ENCODE peak calls at places on chromosomes 12 and 14, in seven cellular contexts. K, N, P, D, Y, W and S are unnamed samples.

GRCh38 chr14:70741482-70741881 is 67.8 kb downstream of the MAP3K9 start:
- DNase-seq in W (no peak), D (no peak), Y (no peak), P (no peak), K (no peak), N (no peak), S (no peak)

GRCh38 chr12:122190842-122191668 is 8.1 kb downstream of the LRRC43 start:
- DNase-seq in W (peak; percentile 48), N (no peak), Y (no peak), P (peak; percentile 40), K (peak; percentile 74), D (peak; percentile 62), S (peak; percentile 35)

GRCh38 chr14:22852940-22853767 is 16.8 kb downstream of the MMP14 start:
- DNase-seq in P (peak; percentile 84), K (peak; percentile 87), Y (peak; percentile 53), N (peak; percentile 99), D (peak; percentile 92), W (peak; percentile 90), S (peak; percentile 25)

GRCh38 chr12:107475900-107476299 is 209.7 kb upstream of the PWP1 start:
- DNase-seq in Y (no peak), N (no peak), W (no peak), P (no peak), K (no peak), D (no peak), S (no peak)

GRCh38 chr12:69497308-69498026 is 27.3 kb downstream of the FRS2 start:
- DNase-seq in P (no peak), N (no peak), K (no peak), D (peak; percentile 55), Y (no peak), W (no peak), S (no peak)

GRCh38 chr12:47268501-47269459 is 189.0 kb upstream of the AMIGO2 start:
- DNase-seq in P (no peak), W (no peak), D (no peak), Y (no peak), N (no peak), K (no peak), S (no peak)

GRCh38 chr12:30796891-30797371 is 42.2 kb upstream of the CAPRIN2 start:
- DNase-seq in N (no peak), K (no peak), D (peak; percentile 31), Y (no peak), W (no peak), P (peak; percentile 33), S (no peak)

GRCh38 chr14:69077841-69078240 is 75.1 kb downstream of the DCAF5 start:
- DNase-seq in K (no peak), W (no peak), N (no peak), D (peak; percentile 68), Y (no peak), P (peak; percentile 90), S (no peak)

GRCh38 chr14:72737560-72737943 is 156.3 kb downstream of the DPF3 start:
- DNase-seq in D (no peak), P (peak; percentile 47), W (no peak), Y (no peak), K (peak; percentile 87), N (no peak), S (no peak)

GRCh38 chr12:57845478-57846284 is 848 bp downstream of the CTDSP2 start:
- DNase-seq in W (peak; percentile 79), K (peak; percentile 87), Y (no peak), D (peak; percentile 62), N (peak; percentile 58), P (peak; percentile 40), S (no peak)

GRCh38 chr12:51070004-51070403 is 13.4 kb downstream of the CSRNP2 start:
- DNase-seq in K (no peak), W (no peak), N (peak; percentile 66), P (peak; percentile 46), Y (no peak), D (peak; percentile 60), S (no peak)

GRCh38 chr12:15427913-15428312 is 105.6 kb downstream of the PTPRO start:
- DNase-seq in K (no peak), D (no peak), W (no peak), P (no peak), Y (no peak), N (no peak), S (no peak)

GRCh38 chr12:15423629-15424028 is 101.3 kb downstream of the PTPRO start:
- DNase-seq in K (no peak), N (no peak), P (peak; percentile 27), Y (no peak), W (no peak), D (peak; percentile 2), S (no peak)

DNA sequence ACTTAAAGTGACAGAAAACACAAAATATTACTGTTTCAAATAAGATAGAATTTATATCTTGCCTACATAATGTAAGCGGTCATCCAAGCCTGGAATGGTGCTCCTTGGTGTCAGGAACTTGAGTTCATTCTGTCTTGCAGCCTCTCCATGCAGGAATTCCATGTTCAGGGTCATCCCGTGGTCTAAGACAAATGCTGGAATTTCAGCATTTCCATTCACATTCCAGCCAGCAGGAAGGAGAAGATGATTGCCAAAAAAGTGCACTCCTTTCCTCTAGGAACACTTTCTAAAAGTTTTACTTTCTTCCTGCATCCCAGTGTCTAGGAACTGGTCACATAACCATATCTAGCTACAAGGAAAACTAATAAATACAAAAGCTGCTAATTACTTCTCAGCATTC is 106.3 kb downstream of the PTPRO start:
- DNase-seq in K (no peak), W (no peak), P (peak; percentile 5), D (peak; percentile 0), N (no peak), Y (no peak), S (no peak)
- TF ChIP-seq CTCF in K (no peak), W (no peak), P (peak; percentile 22), D (no peak), N (no peak), Y (no peak), S (no peak)

DNA sequence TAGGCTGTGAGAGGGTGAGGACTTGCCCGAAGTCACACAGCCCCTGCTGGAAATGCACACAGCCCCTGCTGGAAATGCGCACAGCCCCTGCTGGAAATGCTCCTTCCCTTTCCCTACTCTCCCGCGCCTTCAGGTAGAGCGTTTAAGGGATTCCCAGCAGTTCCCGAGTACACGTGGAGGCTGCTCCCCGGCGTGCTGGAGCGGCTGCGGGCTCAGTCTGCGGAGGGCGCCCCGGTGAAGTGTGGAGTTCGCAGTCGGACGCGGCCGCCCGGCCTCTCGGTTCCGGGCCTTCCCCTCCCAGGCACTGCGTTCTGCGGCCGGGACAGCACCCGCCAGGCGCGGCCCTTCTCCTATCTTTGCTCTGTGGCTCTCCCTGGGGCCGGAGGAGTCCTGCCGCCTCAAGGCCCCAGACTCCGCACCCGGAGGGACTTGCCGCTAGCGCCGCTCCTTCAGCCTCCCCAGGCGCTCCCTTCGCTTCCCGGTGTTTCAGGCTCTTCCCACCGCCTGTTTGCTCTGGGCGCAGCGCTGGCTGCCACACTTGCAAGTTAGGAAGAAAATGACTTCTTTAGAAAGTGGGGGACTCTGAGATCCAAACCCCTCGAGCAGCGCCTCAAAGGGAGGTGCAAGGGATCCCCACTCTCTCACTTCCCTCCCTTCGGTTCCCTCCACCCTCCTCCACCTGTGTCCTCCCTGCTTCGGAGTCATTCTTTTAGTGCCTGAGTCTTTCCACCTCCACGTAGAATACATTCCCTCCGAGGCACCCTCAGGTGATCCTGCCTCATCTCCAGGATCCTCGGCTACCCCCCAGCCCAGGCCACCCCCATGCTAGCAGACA is 8.3 kb upstream of the TBX5 start:
- DNase-seq in W (no peak), P (no peak), D (no peak), K (no peak), Y (no peak), N (no peak), S (no peak)
- H3K4me3 ChIP-seq in W (no peak overlapping the region), P (no peak overlapping the region), D (no peak overlapping the region), K (no peak overlapping the region), Y (no peak overlapping the region), N (no peak overlapping the region), S (no peak overlapping the region)

DNA sequence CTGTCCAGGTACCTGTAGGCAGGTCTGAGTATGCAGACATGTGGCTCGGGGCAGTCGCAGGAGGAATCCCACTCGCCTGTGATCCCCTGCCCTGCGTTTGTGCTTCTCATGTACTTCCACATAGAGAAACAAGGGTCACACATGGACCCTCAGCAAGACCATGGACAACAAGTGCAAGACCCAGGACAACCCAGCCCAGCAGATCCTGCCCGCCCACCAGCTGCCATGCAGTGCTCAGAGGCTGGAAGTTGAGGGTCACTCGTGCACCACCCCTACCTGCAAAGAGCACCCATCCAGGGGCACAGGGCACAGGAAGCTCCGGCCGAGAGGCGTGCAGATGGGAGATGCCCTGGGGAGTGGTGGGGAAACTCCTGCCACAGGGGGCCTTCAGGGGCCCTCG is 67.5 kb upstream of the C14orf180 start:
- DNase-seq in D (no peak), W (no peak), K (no peak), Y (no peak), N (no peak), P (no peak), S (no peak)
- TF ChIP-seq CTCF in D (no peak), W (no peak), K (no peak), Y (no peak), N (no peak), P (no peak), S (no peak)

DNA sequence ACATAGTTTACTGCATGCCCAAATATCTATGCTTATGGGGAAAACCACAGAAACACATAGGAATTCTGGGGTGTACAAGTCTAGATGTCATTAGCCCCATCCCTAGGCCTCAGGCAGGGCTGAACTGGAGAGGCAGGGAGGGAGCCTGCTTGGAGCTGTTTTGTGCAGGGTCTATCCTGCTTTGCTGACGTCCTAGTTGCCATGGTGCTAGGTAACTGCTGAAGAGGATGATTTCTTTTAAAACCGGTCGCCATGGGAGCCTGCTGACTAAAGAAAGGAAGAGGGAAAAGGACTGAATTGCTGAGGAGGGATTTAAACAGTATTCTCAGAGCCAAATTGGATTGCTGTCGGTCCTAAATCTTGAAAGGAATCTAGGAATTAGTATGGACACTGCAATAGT is 10.7 kb downstream of the GPR19 start:
- DNase-seq in D (no peak), N (no peak), W (no peak), K (no peak), Y (no peak), P (no peak), S (no peak)
- H3K4me3 ChIP-seq in D (no peak overlapping the region), N (no peak overlapping the region), W (no peak overlapping the region), K (no peak overlapping the region), Y (no peak overlapping the region), P (no peak overlapping the region), S (no peak overlapping the region)

GRCh38 chr14:100906420-100906819 is 2.9 kb upstream of the RTL1 start:
- DNase-seq in D (no peak), N (no peak), W (no peak), K (no peak), P (no peak), Y (no peak), S (no peak)
- TF ChIP-seq CTCF in D (peak; percentile 10), N (no peak), W (no peak), K (peak; percentile 57), P (no peak), Y (no peak), S (peak; percentile 25)

GRCh38 chr14:88386395-88386794 is 938 bp downstream of the SPATA7 start:
- DNase-seq in K (no peak), D (no peak), P (no peak), Y (no peak), W (no peak), N (no peak), S (no peak)
- H3K4me3 ChIP-seq in K (peak overlapping the region; percentile 79), D (peak overlapping the region; percentile 64), P (peak overlapping the region; percentile 98), Y (peak overlapping the region; percentile 69), W (peak overlapping the region; percentile 90), N (peak overlapping the region; percentile 95), S (peak overlapping the region; percentile 87)

GRCh38 chr12:17810399-17810798 is 279.6 kb downstream of the RERGL start:
- DNase-seq in N (no peak), Y (no peak), W (no peak), P (no peak), K (no peak), D (no peak), S (no peak)

GRCh38 chr12:17809206-17809605 is 280.8 kb downstream of the RERGL start:
- DNase-seq in P (no peak), Y (no peak), W (no peak), K (no peak), D (no peak), N (no peak), S (no peak)
- TF ChIP-seq CTCF in P (no peak), Y (no peak), W (no peak), K (no peak), D (no peak), N (no peak), S (no peak)